ENCODE peak calls at places on chromosomes 16 and 17, in four cellular contexts. G is transverse colon, O is left ventricle myocardium inferior, L is mammary epithelial cell. J is an unnamed sample.

GRCh38 chr16:66266436-66267286 is 99.8 kb upstream of the CDH5 start:
- DNase-seq in O (peak; percentile 76), G (peak; percentile 27), L (no peak), J (peak; percentile 25)

GRCh38 chr16:88439706-88440105 is 13.4 kb upstream of the ZFPM1 start:
- DNase-seq in O (no peak), L (no peak), G (no peak), J (no peak)

GRCh38 chr17:61057257-61057656 is 342.4 kb upstream of the TBX2 start:
- DNase-seq in O (no peak), G (no peak), L (peak; percentile 18), J (no peak)

GRCh38 chr17:39846205-39846604 is 17.9 kb downstream of the IKZF3 start:
- DNase-seq in G (no peak), O (no peak), L (no peak), J (no peak)

GRCh38 chr17:44915321-44915726 is at the start of gene GFAP:
- DNase-seq in O (no peak), L (no peak), G (no peak), J (peak; percentile 49)

GRCh38 chr17:802481-802880 is 20.3 kb downstream of the MRM3 start:
- DNase-seq in L (no peak), G (no peak), O (no peak), J (no peak)

GRCh38 chr17:78421534-78422266 is 43.3 kb downstream of the PGS1 start:
- DNase-seq in G (peak; percentile 84), O (peak; percentile 76), L (peak; percentile 43), J (peak; percentile 71)

GRCh38 chr17:59825533-59826316 is 67.0 kb downstream of the TUBD1 start:
- DNase-seq in O (no peak), G (no peak), L (peak; percentile 90), J (no peak)

GRCh38 chr17:18026408-18026776 is 12.6 kb downstream of the ATPAF2 start:
- DNase-seq in G (no peak), O (peak; percentile 56), L (peak; percentile 68), J (peak; percentile 61)

GRCh38 chr17:64103751-64104364 is 26.1 kb downstream of the ERN1 start:
- DNase-seq in O (no peak), G (no peak), L (peak; percentile 76), J (no peak)

GRCh38 chr16:58266336-58266735 is 28.5 kb downstream of the PRSS54 start:
- DNase-seq in L (no peak), O (no peak), G (peak; percentile 64), J (no peak)
- TF ChIP-seq CTCF in L (no peak), O (no peak), G (no peak), J (no peak)

GRCh38 chr16:71402674-71403073 is 39.2 kb downstream of the TLE7 start:
- DNase-seq in L (no peak), O (no peak), G (no peak), J (no peak)
- H3K4me3 ChIP-seq in L (no peak overlapping the region), O (no peak overlapping the region), G (no peak overlapping the region), J (no peak overlapping the region)

DNA sequence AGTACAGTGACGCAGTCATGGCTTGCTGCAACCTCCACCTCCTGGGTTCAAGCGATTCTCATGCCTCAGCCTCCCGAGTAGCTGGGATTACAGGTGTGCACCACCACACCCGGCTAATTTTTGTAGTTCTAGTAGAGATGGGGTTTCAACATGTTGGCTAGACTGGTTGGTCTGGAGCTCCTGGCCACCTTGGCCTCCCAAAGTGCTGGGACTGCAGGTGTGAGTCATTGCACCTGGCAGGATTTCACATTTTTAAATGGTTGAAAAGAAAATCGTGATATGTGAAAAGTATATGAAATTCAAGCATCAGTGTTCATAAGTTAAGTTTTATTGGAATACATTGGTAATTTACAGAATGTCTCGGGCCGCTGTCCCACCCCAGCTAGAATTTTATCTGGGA is 2.6 kb downstream of the RMI2 start:
- DNase-seq in L (no peak), O (no peak), G (no peak), J (no peak)
- H3K27ac ChIP-seq in L (no peak overlapping the region), O (no peak overlapping the region), G (no peak overlapping the region), J (no peak overlapping the region)

GRCh38 chr17:71084219-71084618 is 914.9 kb downstream of the KCNJ2 start:
- DNase-seq in G (peak; percentile 46), O (no peak), L (peak; percentile 35), J (no peak)
- TF ChIP-seq CTCF in G (peak; percentile 22), O (peak; percentile 31), L (peak; percentile 39), J (peak; percentile 29)

GRCh38 chr16:56993204-56993603 is 3.8 kb downstream of the NLRC5 start:
- DNase-seq in L (no peak), G (no peak), O (no peak), J (no peak)
- H3K4me3 ChIP-seq in L (no peak overlapping the region), G (no peak overlapping the region), O (no peak overlapping the region), J (no peak overlapping the region)

J was measured in dorsolateral prefrontal cortex.